ENCODE peak calls at places on chromosomes 1 and 21, in five cellular contexts. S, R, H, J and K are unnamed samples.

GRCh38 chr21:32252136-32252535 is 26.7 kb downstream of the MIS18A start:
- DNase-seq in S (no peak), R (no peak), H (no peak), J (no peak), K (no peak)

GRCh38 chr1:48876221-48876785 is 99.6 kb upstream of the BEND5 start:
- DNase-seq in S (peak), R (no peak), H (no peak), J (no peak), K (no peak)

GRCh38 chr1:162444903-162445302 is 33.0 kb upstream of the SH2D1B start:
- DNase-seq in S (no peak), R (no peak), H (no peak), J (no peak), K (no peak)

GRCh38 chr1:156214024-156214748 is 1.4 kb downstream of the PMF1 start:
- DNase-seq in S (peak), R (no peak), H (no peak), J (no peak), K (no peak)

GRCh38 chr1:184867866-184868585 is 106.3 kb downstream of the NIBAN1 start:
- DNase-seq in S (no peak), R (no peak), H (no peak), J (no peak), K (no peak)

GRCh38 chr1:220300442-220301121 is 28.3 kb upstream of the RAB3GAP2 start:
- DNase-seq in S (peak), R (no peak), H (peak), J (no peak), K (no peak)

GRCh38 chr1:223374064-223374610 is 10.2 kb upstream of the SUSD4 start:
- DNase-seq in S (no peak), R (no peak), H (no peak), J (no peak), K (no peak)

GRCh38 chr1:110559157-110559556 is 40.2 kb upstream of the KCNA10 start:
- DNase-seq in S (peak), R (no peak), H (no peak), J (no peak), K (no peak)

GRCh38 chr1:211711313-211711712 is 35.9 kb upstream of the NEK2 start:
- DNase-seq in S (no peak), R (no peak), H (no peak), J (no peak), K (no peak)

GRCh38 chr1:98940069-98940468 is 64.6 kb downstream of the PLPPR5 start:
- DNase-seq in S (no peak), R (no peak), H (no peak), J (no peak), K (no peak)

GRCh38 chr1:158809862-158810261 is 21.3 kb upstream of the MNDA start:
- DNase-seq in S (no peak), R (no peak), H (no peak), J (no peak), K (no peak)

GRCh38 chr1:228543396-228543795 is 56.2 kb downstream of the RNF187 start:
- DNase-seq in S (no peak), R (no peak), H (no peak), J (no peak), K (no peak)

GRCh38 chr1:113195115-113195845 is 122.3 kb downstream of the LRIG2 start:
- DNase-seq in S (no peak), R (no peak), H (no peak), J (no peak), K (no peak)

GRCh38 chr1:227797612-227798011 is 17.9 kb upstream of the PRSS38 start:
- DNase-seq in S (no peak), R (no peak), H (no peak), J (no peak), K (no peak)

GRCh38 chr1:190858140-190858539 is 380.5 kb upstream of the BRINP3 start:
- DNase-seq in S (no peak), R (no peak), H (no peak), J (no peak), K (no peak)

GRCh38 chr1:224850446-224850845 is 79.0 kb upstream of the DNAH14 start:
- DNase-seq in S (no peak), R (no peak), H (no peak), J (no peak), K (no peak)

GRCh38 chr1:224851210-224851849 is 78.1 kb upstream of the DNAH14 start:
- DNase-seq in S (no peak), R (peak), H (no peak), J (peak), K (no peak)

GRCh38 chr1:224856973-224857372 is 72.5 kb upstream of the DNAH14 start:
- DNase-seq in S (no peak), R (no peak), H (no peak), J (no peak), K (no peak)

GRCh38 chr1:224852901-224853568 is 76.4 kb upstream of the DNAH14 start:
- DNase-seq in S (peak), R (no peak), H (no peak), J (no peak), K (peak)

GRCh38 chr1:224851850-224852261 is 77.6 kb upstream of the DNAH14 start:
- DNase-seq in S (no peak), R (no peak), H (no peak), J (no peak), K (no peak)
- TF ChIP-seq CTCF in S (no peak), R (no peak), H (no peak), J (peak), K (no peak)

DNA sequence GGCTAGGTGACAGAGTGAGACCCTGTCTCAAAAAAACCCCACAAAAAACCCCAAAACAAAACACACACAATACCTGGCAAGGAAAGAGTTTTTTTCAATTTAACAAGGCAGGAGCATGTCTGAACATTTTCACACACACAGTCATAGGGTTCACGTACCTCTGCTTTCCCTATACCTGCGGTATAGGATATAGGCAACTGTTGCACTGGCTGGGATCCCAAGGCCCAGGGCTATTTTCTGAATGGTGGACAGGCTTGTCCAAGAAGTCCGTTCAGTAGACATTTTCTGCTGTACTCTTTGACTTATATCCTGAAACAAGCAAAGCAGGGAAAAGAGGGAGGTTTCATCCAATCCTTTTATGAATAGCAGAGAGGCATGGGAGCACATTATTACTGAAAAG is 7.6 kb downstream of the TDRKH start:
- DNase-seq in S (peak), R (no peak), H (no peak), J (no peak), K (no peak)
- TF ChIP-seq CTCF in S (no peak), R (no peak), H (no peak), J (no peak), K (no peak)

GRCh38 chr1:154696001-154696400 is 88.0 kb upstream of the ADAR start:
- DNase-seq in S (no peak), R (no peak), H (no peak), J (no peak), K (no peak)
- TF ChIP-seq CTCF in S (peak), R (peak), H (peak), J (no peak), K (peak)

GRCh38 chr1:179876289-179876715 is 1.3 kb downstream of the TOR1AIP2 start:
- DNase-seq in S (peak), R (no peak), H (no peak), J (no peak), K (no peak)

GRCh38 chr1:179881642-179882252 is 338 bp upstream of the TOR1AIP1 start:
- DNase-seq in S (no peak), R (no peak), H (peak), J (no peak), K (peak)

GRCh38 chr1:179879797-179880196 is 2.2 kb upstream of the TOR1AIP2 start:
- DNase-seq in S (no peak), R (no peak), H (no peak), J (no peak), K (no peak)

GRCh38 chr1:179875606-179876288 is 1.9 kb downstream of the TOR1AIP2 start:
- DNase-seq in S (no peak), R (no peak), H (no peak), J (no peak), K (no peak)

GRCh38 chr1:179877586-179878265 is at the start of gene TOR1AIP2:
- DNase-seq in S (peak), R (peak), H (no peak), J (peak), K (peak)
- TF ChIP-seq CTCF in S (peak), R (no peak), H (no peak), J (no peak), K (no peak)

GRCh38 chr1:35929730-35930592 is 944 bp upstream of the AGO3 start:
- DNase-seq in S (no peak), R (no peak), H (no peak), J (peak), K (no peak)
- TF ChIP-seq CTCF in S (no peak), R (no peak), H (no peak), J (no peak), K (no peak)

GRCh38 chr1:205291577-205291976 is 30.0 kb downstream of the NUAK2 start:
- DNase-seq in S (no peak), R (no peak), H (no peak), J (no peak), K (no peak)

GRCh38 chr1:205296154-205296553 is 25.4 kb downstream of the NUAK2 start:
- DNase-seq in S (no peak), R (no peak), H (no peak), J (no peak), K (no peak)

GRCh38 chr1:205293350-205294074 is 28.0 kb downstream of the NUAK2 start:
- DNase-seq in S (peak), R (no peak), H (no peak), J (no peak), K (no peak)

GRCh38 chr1:205294914-205295310 is 26.6 kb downstream of the NUAK2 start:
- DNase-seq in S (no peak), R (no peak), H (no peak), J (no peak), K (no peak)

DNA sequence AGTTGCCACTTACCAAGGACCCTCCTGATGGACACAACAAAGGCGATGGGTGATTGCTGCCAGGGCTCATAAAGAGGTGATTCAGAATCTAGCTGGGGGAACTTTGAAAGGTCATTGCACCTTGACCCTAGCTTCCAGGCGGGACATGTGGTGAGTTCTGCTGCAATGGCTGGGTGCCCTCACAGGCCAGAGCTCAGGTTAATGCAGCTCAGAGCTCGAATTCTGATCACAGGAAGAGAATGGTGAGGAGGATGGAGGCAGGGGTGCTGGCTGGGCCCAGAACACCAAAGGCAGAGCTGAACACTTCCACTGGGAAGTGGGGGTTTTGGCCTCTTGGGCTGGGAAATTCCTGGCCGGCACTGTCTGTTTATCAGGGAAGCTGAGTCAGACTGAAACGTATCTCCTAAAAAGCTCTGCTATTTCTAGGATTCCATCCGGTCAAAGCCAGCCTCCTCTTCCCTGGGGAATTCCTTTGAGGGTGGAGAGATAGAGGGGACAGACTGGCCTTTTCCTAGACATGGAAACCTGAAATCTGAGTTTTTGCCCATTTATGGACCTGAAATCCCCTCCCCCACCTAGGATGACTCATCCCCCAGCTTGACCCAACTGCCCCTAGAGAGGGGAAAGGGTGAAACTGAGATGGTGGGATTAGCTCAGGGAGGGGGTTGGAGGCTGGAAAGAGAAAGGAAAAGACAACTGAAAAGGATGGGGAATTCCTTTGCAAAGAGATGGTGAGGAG is 27.2 kb downstream of the NUAK2 start:
- DNase-seq in S (peak), R (no peak), H (peak), J (no peak), K (no peak)
- TF ChIP-seq CTCF in S (no peak), R (no peak), H (no peak), J (no peak), K (no peak)

DNA sequence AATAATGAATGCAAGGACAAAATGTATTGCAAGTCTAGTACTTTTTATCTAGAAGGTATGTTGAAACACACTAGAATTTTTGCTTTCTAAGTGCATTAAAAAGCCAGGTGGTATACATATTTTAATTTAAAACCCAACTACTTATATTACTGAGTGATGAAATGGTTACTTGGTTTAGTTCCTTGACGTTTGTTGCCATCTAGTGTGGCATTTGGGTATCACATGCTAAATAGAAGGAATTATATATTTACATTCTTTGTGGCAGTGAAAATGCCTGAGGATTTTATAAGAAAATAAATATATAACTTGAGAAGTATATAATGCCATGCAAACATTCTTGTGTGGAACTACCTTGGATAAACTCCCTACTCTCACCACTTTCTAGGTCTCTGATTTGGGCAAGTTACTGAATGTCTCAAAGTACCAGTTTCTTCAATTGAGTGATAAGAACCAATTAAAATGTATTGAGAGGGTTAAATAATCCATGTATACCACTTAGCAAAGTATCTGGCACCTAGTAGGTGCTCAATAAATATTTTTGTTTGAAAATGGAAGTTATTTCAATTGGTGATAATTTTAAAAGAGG is 69.6 kb downstream of the SDCCAG8 start:
- DNase-seq in S (peak), R (no peak), H (peak), J (no peak), K (no peak)
- TF ChIP-seq CTCF in S (peak), R (peak), H (peak), J (peak), K (peak)

DNA sequence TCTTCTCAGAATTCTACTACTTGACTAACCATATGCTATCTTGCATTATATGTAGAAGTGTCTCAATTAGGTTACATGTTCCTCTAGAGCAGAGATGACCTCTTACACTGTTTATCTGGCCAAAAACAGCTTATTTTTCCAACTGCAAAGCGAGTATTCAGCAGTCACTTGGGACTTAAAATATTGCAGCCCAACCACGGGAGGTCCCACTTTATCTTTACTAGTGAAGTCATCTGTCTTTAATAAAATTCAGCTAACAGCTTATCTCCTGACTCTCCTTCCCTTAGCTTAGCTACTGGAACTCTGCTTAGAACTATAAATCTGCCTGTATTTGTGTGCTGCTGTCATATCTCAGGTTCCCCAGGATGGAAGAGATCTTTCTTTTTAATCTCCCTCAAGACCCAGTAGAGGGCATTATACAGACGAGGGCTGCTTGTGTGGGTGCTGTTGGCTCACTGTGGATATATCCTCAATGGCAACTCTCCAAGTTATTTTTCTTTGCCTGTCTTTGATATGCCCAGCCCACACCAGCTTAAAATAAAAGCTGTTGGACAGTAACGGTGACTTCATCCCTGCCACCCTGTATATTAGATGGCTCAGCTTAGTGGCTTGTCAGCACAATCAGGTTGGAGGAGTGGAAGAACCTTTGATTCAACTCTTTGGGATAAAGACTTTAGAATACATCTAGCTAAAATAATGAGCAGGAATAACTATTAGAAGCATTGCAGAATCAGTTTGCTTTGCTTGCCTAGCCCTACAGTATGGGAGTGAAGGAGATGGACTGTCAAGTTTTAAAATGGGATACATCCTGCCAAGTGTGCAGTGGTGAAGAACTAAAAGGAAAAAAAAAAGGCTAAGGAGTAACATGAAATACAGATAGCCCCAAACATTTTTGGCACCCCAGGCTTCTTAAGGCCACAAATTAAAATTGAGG is 9.6 kb downstream of the ENSA start:
- DNase-seq in S (peak), R (no peak), H (no peak), J (no peak), K (no peak)
- TF ChIP-seq CTCF in S (peak), R (no peak), H (peak), J (peak), K (peak)